ENCODE peak calls at places on chromosomes 5 and 9, in ten cellular contexts. One of them, this sample, is unnamed.

GRCh38 chr5:125461641-125462072 is 715.2 kb upstream of the ZNF608 start:
- DNase-seq in B cell: no peak
- DNase-seq in stimulated activated CD8-positive, alpha-beta memory T cell treated with anti-CD3 and anti-CD28 coated beads, Interleukin-4, amount 100 ng/mL, for 24 hours: no peak
- DNase-seq in NCI-H524: no peak
- DNase-seq in GM12865: no peak
- DNase-seq in SW480: no peak
- DNase-seq in COLO829: no peak
- DNase-seq in T-helper 17 cell: no peak
- DNase-seq in activated naive CD4-positive, alpha-beta T cell treated with anti-CD3 and anti-CD28 coated beads for 36 hours: no peak
- DNase-seq in tibial nerve: no peak
- DNase-seq in this sample: no peak

GRCh38 chr5:15702102-15702501 is 202.1 kb downstream of the FBXL7 start:
- DNase-seq in COLO829: no peak
- DNase-seq in stimulated activated CD8-positive, alpha-beta memory T cell treated with anti-CD3 and anti-CD28 coated beads, Interleukin-4, amount 100 ng/mL, for 24 hours: no peak
- DNase-seq in GM12865: peak
- DNase-seq in NCI-H524: no peak
- DNase-seq in activated naive CD4-positive, alpha-beta T cell treated with anti-CD3 and anti-CD28 coated beads for 36 hours: no peak
- DNase-seq in T-helper 17 cell: no peak
- DNase-seq in tibial nerve: no peak
- DNase-seq in B cell: no peak
- DNase-seq in SW480: no peak
- DNase-seq in this sample: no peak

GRCh38 chr9:88535226-88535931 is 401 bp downstream of the NXNL2 start:
- DNase-seq in stimulated activated CD8-positive, alpha-beta memory T cell treated with anti-CD3 and anti-CD28 coated beads, Interleukin-4, amount 100 ng/mL, for 24 hours: no peak
- DNase-seq in COLO829: no peak
- DNase-seq in B cell: no peak
- DNase-seq in activated naive CD4-positive, alpha-beta T cell treated with anti-CD3 and anti-CD28 coated beads for 36 hours: peak
- DNase-seq in tibial nerve: no peak
- DNase-seq in NCI-H524: no peak
- DNase-seq in GM12865: no peak
- DNase-seq in T-helper 17 cell: no peak
- DNase-seq in SW480: no peak
- DNase-seq in this sample: no peak

GRCh38 chr9:98551511-98552286 is 157.0 kb downstream of the GABBR2 start:
- DNase-seq in GM12865: no peak
- DNase-seq in stimulated activated CD8-positive, alpha-beta memory T cell treated with anti-CD3 and anti-CD28 coated beads, Interleukin-4, amount 100 ng/mL, for 24 hours: no peak
- DNase-seq in COLO829: no peak
- DNase-seq in NCI-H524: no peak
- DNase-seq in activated naive CD4-positive, alpha-beta T cell treated with anti-CD3 and anti-CD28 coated beads for 36 hours: no peak
- DNase-seq in SW480: peak
- DNase-seq in B cell: no peak
- DNase-seq in tibial nerve: no peak
- DNase-seq in T-helper 17 cell: no peak
- DNase-seq in this sample: no peak

GRCh38 chr9:70564464-70565190 is 150.2 kb upstream of the KLF9 start:
- DNase-seq in NCI-H524: no peak
- DNase-seq in T-helper 17 cell: no peak
- DNase-seq in GM12865: no peak
- DNase-seq in activated naive CD4-positive, alpha-beta T cell treated with anti-CD3 and anti-CD28 coated beads for 36 hours: no peak
- DNase-seq in B cell: no peak
- DNase-seq in COLO829: no peak
- DNase-seq in stimulated activated CD8-positive, alpha-beta memory T cell treated with anti-CD3 and anti-CD28 coated beads, Interleukin-4, amount 100 ng/mL, for 24 hours: no peak
- DNase-seq in tibial nerve: no peak
- DNase-seq in SW480: no peak
- DNase-seq in this sample: no peak

GRCh38 chr5:180596668-180597231 is 5.5 kb upstream of the SCGB3A1 start:
- DNase-seq in stimulated activated CD8-positive, alpha-beta memory T cell treated with anti-CD3 and anti-CD28 coated beads, Interleukin-4, amount 100 ng/mL, for 24 hours: no peak
- DNase-seq in GM12865: no peak
- DNase-seq in tibial nerve: no peak
- DNase-seq in B cell: no peak
- DNase-seq in SW480: peak
- DNase-seq in activated naive CD4-positive, alpha-beta T cell treated with anti-CD3 and anti-CD28 coated beads for 36 hours: no peak
- DNase-seq in COLO829: no peak
- DNase-seq in T-helper 17 cell: no peak
- DNase-seq in NCI-H524: no peak
- DNase-seq in this sample: no peak

GRCh38 chr9:123509646-123510045 is 153.6 kb downstream of the CRB2 start:
- DNase-seq in COLO829: no peak
- DNase-seq in B cell: no peak
- DNase-seq in activated naive CD4-positive, alpha-beta T cell treated with anti-CD3 and anti-CD28 coated beads for 36 hours: no peak
- DNase-seq in tibial nerve: no peak
- DNase-seq in NCI-H524: no peak
- DNase-seq in stimulated activated CD8-positive, alpha-beta memory T cell treated with anti-CD3 and anti-CD28 coated beads, Interleukin-4, amount 100 ng/mL, for 24 hours: no peak
- DNase-seq in SW480: no peak
- DNase-seq in T-helper 17 cell: no peak
- DNase-seq in GM12865: no peak
- DNase-seq in this sample: no peak

GRCh38 chr9:14423816-14424261 is 109.9 kb upstream of the NFIB start:
- DNase-seq in B cell: no peak
- DNase-seq in GM12865: no peak
- DNase-seq in stimulated activated CD8-positive, alpha-beta memory T cell treated with anti-CD3 and anti-CD28 coated beads, Interleukin-4, amount 100 ng/mL, for 24 hours: no peak
- DNase-seq in T-helper 17 cell: no peak
- DNase-seq in COLO829: peak
- DNase-seq in activated naive CD4-positive, alpha-beta T cell treated with anti-CD3 and anti-CD28 coated beads for 36 hours: no peak
- DNase-seq in NCI-H524: no peak
- DNase-seq in tibial nerve: no peak
- DNase-seq in SW480: peak
- DNase-seq in this sample: no peak

GRCh38 chr5:143205386-143205785 is 198.1 kb downstream of the NR3C1 start:
- DNase-seq in COLO829: no peak
- DNase-seq in GM12865: peak
- DNase-seq in SW480: no peak
- DNase-seq in T-helper 17 cell: no peak
- DNase-seq in stimulated activated CD8-positive, alpha-beta memory T cell treated with anti-CD3 and anti-CD28 coated beads, Interleukin-4, amount 100 ng/mL, for 24 hours: no peak
- DNase-seq in tibial nerve: no peak
- DNase-seq in B cell: no peak
- DNase-seq in activated naive CD4-positive, alpha-beta T cell treated with anti-CD3 and anti-CD28 coated beads for 36 hours: no peak
- DNase-seq in NCI-H524: no peak
- DNase-seq in this sample: no peak

GRCh38 chr5:122099060-122099790 is 21.2 kb upstream of the LOX start:
- DNase-seq in stimulated activated CD8-positive, alpha-beta memory T cell treated with anti-CD3 and anti-CD28 coated beads, Interleukin-4, amount 100 ng/mL, for 24 hours: no peak
- DNase-seq in tibial nerve: no peak
- DNase-seq in SW480: no peak
- DNase-seq in T-helper 17 cell: no peak
- DNase-seq in COLO829: peak
- DNase-seq in B cell: no peak
- DNase-seq in NCI-H524: no peak
- DNase-seq in GM12865: no peak
- DNase-seq in activated naive CD4-positive, alpha-beta T cell treated with anti-CD3 and anti-CD28 coated beads for 36 hours: no peak
- DNase-seq in this sample: no peak

GRCh38 chr5:36214434-36214833 is 27.3 kb downstream of the NADK2 start:
- DNase-seq in NCI-H524: no peak
- DNase-seq in T-helper 17 cell: no peak
- DNase-seq in stimulated activated CD8-positive, alpha-beta memory T cell treated with anti-CD3 and anti-CD28 coated beads, Interleukin-4, amount 100 ng/mL, for 24 hours: no peak
- DNase-seq in B cell: no peak
- DNase-seq in GM12865: no peak
- DNase-seq in activated naive CD4-positive, alpha-beta T cell treated with anti-CD3 and anti-CD28 coated beads for 36 hours: no peak
- DNase-seq in COLO829: no peak
- DNase-seq in tibial nerve: no peak
- DNase-seq in SW480: no peak
- DNase-seq in this sample: no peak

GRCh38 chr9:84556556-84556955 is 113.0 kb upstream of the NTRK2 start:
- DNase-seq in GM12865: no peak
- DNase-seq in stimulated activated CD8-positive, alpha-beta memory T cell treated with anti-CD3 and anti-CD28 coated beads, Interleukin-4, amount 100 ng/mL, for 24 hours: no peak
- DNase-seq in activated naive CD4-positive, alpha-beta T cell treated with anti-CD3 and anti-CD28 coated beads for 36 hours: no peak
- DNase-seq in NCI-H524: no peak
- DNase-seq in tibial nerve: no peak
- DNase-seq in COLO829: no peak
- DNase-seq in T-helper 17 cell: no peak
- DNase-seq in B cell: no peak
- DNase-seq in SW480: no peak
- DNase-seq in this sample: no peak

GRCh38 chr9:2727966-2728613 is 10.8 kb downstream of the KCNV2 start:
- DNase-seq in B cell: no peak
- DNase-seq in NCI-H524: peak
- DNase-seq in SW480: peak
- DNase-seq in tibial nerve: no peak
- DNase-seq in GM12865: peak
- DNase-seq in T-helper 17 cell: no peak
- DNase-seq in COLO829: no peak
- DNase-seq in stimulated activated CD8-positive, alpha-beta memory T cell treated with anti-CD3 and anti-CD28 coated beads, Interleukin-4, amount 100 ng/mL, for 24 hours: no peak
- DNase-seq in activated naive CD4-positive, alpha-beta T cell treated with anti-CD3 and anti-CD28 coated beads for 36 hours: peak
- DNase-seq in this sample: peak

GRCh38 chr5:134458234-134458633 is 46.6 kb upstream of the CDKN2AIPNL start:
- DNase-seq in NCI-H524: no peak
- DNase-seq in stimulated activated CD8-positive, alpha-beta memory T cell treated with anti-CD3 and anti-CD28 coated beads, Interleukin-4, amount 100 ng/mL, for 24 hours: no peak
- DNase-seq in B cell: no peak
- DNase-seq in GM12865: no peak
- DNase-seq in activated naive CD4-positive, alpha-beta T cell treated with anti-CD3 and anti-CD28 coated beads for 36 hours: no peak
- DNase-seq in tibial nerve: no peak
- DNase-seq in SW480: no peak
- DNase-seq in T-helper 17 cell: no peak
- DNase-seq in COLO829: no peak
- DNase-seq in this sample: no peak

GRCh38 chr5:131534995-131535394 is 100.0 kb downstream of the RAPGEF6 start:
- DNase-seq in activated naive CD4-positive, alpha-beta T cell treated with anti-CD3 and anti-CD28 coated beads for 36 hours: no peak
- DNase-seq in COLO829: no peak
- DNase-seq in SW480: no peak
- DNase-seq in tibial nerve: no peak
- DNase-seq in T-helper 17 cell: no peak
- DNase-seq in GM12865: no peak
- DNase-seq in stimulated activated CD8-positive, alpha-beta memory T cell treated with anti-CD3 and anti-CD28 coated beads, Interleukin-4, amount 100 ng/mL, for 24 hours: no peak
- DNase-seq in NCI-H524: peak
- DNase-seq in B cell: no peak
- DNase-seq in this sample: no peak

GRCh38 chr5:148653840-148654781 is at the start of gene HTR4:
- DNase-seq in NCI-H524: no peak
- DNase-seq in COLO829: no peak
- DNase-seq in tibial nerve: no peak
- DNase-seq in stimulated activated CD8-positive, alpha-beta memory T cell treated with anti-CD3 and anti-CD28 coated beads, Interleukin-4, amount 100 ng/mL, for 24 hours: no peak
- DNase-seq in B cell: no peak
- DNase-seq in GM12865: no peak
- DNase-seq in T-helper 17 cell: no peak
- DNase-seq in activated naive CD4-positive, alpha-beta T cell treated with anti-CD3 and anti-CD28 coated beads for 36 hours: no peak
- DNase-seq in SW480: no peak
- DNase-seq in this sample: no peak

GRCh38 chr5:55600536-55601208 is 65.9 kb upstream of the PLPP1 start:
- DNase-seq in stimulated activated CD8-positive, alpha-beta memory T cell treated with anti-CD3 and anti-CD28 coated beads, Interleukin-4, amount 100 ng/mL, for 24 hours: no peak
- DNase-seq in T-helper 17 cell: no peak
- DNase-seq in tibial nerve: no peak
- DNase-seq in COLO829: no peak
- DNase-seq in SW480: peak
- DNase-seq in NCI-H524: no peak
- DNase-seq in B cell: no peak
- DNase-seq in GM12865: no peak
- DNase-seq in activated naive CD4-positive, alpha-beta T cell treated with anti-CD3 and anti-CD28 coated beads for 36 hours: peak
- DNase-seq in this sample: no peak

GRCh38 chr9:131886839-131887238 is 147.0 kb upstream of the RAPGEF1 start:
- DNase-seq in stimulated activated CD8-positive, alpha-beta memory T cell treated with anti-CD3 and anti-CD28 coated beads, Interleukin-4, amount 100 ng/mL, for 24 hours: no peak
- DNase-seq in COLO829: no peak
- DNase-seq in NCI-H524: no peak
- DNase-seq in SW480: no peak
- DNase-seq in GM12865: no peak
- DNase-seq in activated naive CD4-positive, alpha-beta T cell treated with anti-CD3 and anti-CD28 coated beads for 36 hours: no peak
- DNase-seq in tibial nerve: no peak
- DNase-seq in T-helper 17 cell: no peak
- DNase-seq in B cell: no peak
- DNase-seq in this sample: no peak

GRCh38 chr9:127771570-127772189 is 6.8 kb downstream of the SH2D3C start:
- DNase-seq in SW480: no peak
- DNase-seq in B cell: no peak
- DNase-seq in NCI-H524: no peak
- DNase-seq in COLO829: no peak
- DNase-seq in GM12865: no peak
- DNase-seq in tibial nerve: no peak
- DNase-seq in stimulated activated CD8-positive, alpha-beta memory T cell treated with anti-CD3 and anti-CD28 coated beads, Interleukin-4, amount 100 ng/mL, for 24 hours: no peak
- DNase-seq in T-helper 17 cell: no peak
- DNase-seq in activated naive CD4-positive, alpha-beta T cell treated with anti-CD3 and anti-CD28 coated beads for 36 hours: no peak
- DNase-seq in this sample: no peak

GRCh38 chr5:172414618-172415599 is 39.4 kb downstream of the SH3PXD2B start:
- DNase-seq in GM12865: no peak
- DNase-seq in tibial nerve: peak
- DNase-seq in SW480: no peak
- DNase-seq in T-helper 17 cell: no peak
- DNase-seq in stimulated activated CD8-positive, alpha-beta memory T cell treated with anti-CD3 and anti-CD28 coated beads, Interleukin-4, amount 100 ng/mL, for 24 hours: no peak
- DNase-seq in B cell: no peak
- DNase-seq in activated naive CD4-positive, alpha-beta T cell treated with anti-CD3 and anti-CD28 coated beads for 36 hours: no peak
- DNase-seq in COLO829: no peak
- DNase-seq in NCI-H524: no peak
- DNase-seq in this sample: no peak

GRCh38 chr5:62139741-62140140 is 166.3 kb upstream of the KIF2A start:
- DNase-seq in activated naive CD4-positive, alpha-beta T cell treated with anti-CD3 and anti-CD28 coated beads for 36 hours: no peak
- DNase-seq in SW480: no peak
- DNase-seq in T-helper 17 cell: no peak
- DNase-seq in tibial nerve: no peak
- DNase-seq in GM12865: no peak
- DNase-seq in COLO829: no peak
- DNase-seq in B cell: no peak
- DNase-seq in stimulated activated CD8-positive, alpha-beta memory T cell treated with anti-CD3 and anti-CD28 coated beads, Interleukin-4, amount 100 ng/mL, for 24 hours: no peak
- DNase-seq in NCI-H524: no peak
- DNase-seq in this sample: no peak

GRCh38 chr9:131833906-131834305 is 94.0 kb upstream of the RAPGEF1 start:
- DNase-seq in NCI-H524: no peak
- DNase-seq in B cell: no peak
- DNase-seq in COLO829: no peak
- DNase-seq in GM12865: no peak
- DNase-seq in tibial nerve: no peak
- DNase-seq in stimulated activated CD8-positive, alpha-beta memory T cell treated with anti-CD3 and anti-CD28 coated beads, Interleukin-4, amount 100 ng/mL, for 24 hours: no peak
- DNase-seq in activated naive CD4-positive, alpha-beta T cell treated with anti-CD3 and anti-CD28 coated beads for 36 hours: no peak
- DNase-seq in T-helper 17 cell: no peak
- DNase-seq in SW480: peak
- DNase-seq in this sample: no peak

GRCh38 chr5:96565843-96566242 is 96.3 kb upstream of the CAST start:
- DNase-seq in T-helper 17 cell: no peak
- DNase-seq in tibial nerve: no peak
- DNase-seq in stimulated activated CD8-positive, alpha-beta memory T cell treated with anti-CD3 and anti-CD28 coated beads, Interleukin-4, amount 100 ng/mL, for 24 hours: no peak
- DNase-seq in NCI-H524: peak
- DNase-seq in COLO829: peak
- DNase-seq in activated naive CD4-positive, alpha-beta T cell treated with anti-CD3 and anti-CD28 coated beads for 36 hours: no peak
- DNase-seq in GM12865: peak
- DNase-seq in B cell: no peak
- DNase-seq in SW480: peak
- DNase-seq in this sample: no peak

GRCh38 chr9:112719696-112720095 is 1.8 kb upstream of the INIP start:
- DNase-seq in tibial nerve: no peak
- DNase-seq in COLO829: no peak
- DNase-seq in B cell: no peak
- DNase-seq in activated naive CD4-positive, alpha-beta T cell treated with anti-CD3 and anti-CD28 coated beads for 36 hours: no peak
- DNase-seq in T-helper 17 cell: no peak
- DNase-seq in GM12865: no peak
- DNase-seq in SW480: no peak
- DNase-seq in stimulated activated CD8-positive, alpha-beta memory T cell treated with anti-CD3 and anti-CD28 coated beads, Interleukin-4, amount 100 ng/mL, for 24 hours: no peak
- DNase-seq in NCI-H524: no peak
- DNase-seq in this sample: no peak

GRCh38 chr9:35748239-35748857 is 680 bp downstream of the GBA2 start:
- DNase-seq in NCI-H524: no peak
- DNase-seq in GM12865: no peak
- DNase-seq in B cell: no peak
- DNase-seq in T-helper 17 cell: no peak
- DNase-seq in SW480: no peak
- DNase-seq in COLO829: no peak
- DNase-seq in tibial nerve: no peak
- DNase-seq in activated naive CD4-positive, alpha-beta T cell treated with anti-CD3 and anti-CD28 coated beads for 36 hours: peak
- DNase-seq in stimulated activated CD8-positive, alpha-beta memory T cell treated with anti-CD3 and anti-CD28 coated beads, Interleukin-4, amount 100 ng/mL, for 24 hours: no peak
- DNase-seq in this sample: no peak

GRCh38 chr9:95265960-95266359 is 51.5 kb downstream of the FANCC start:
- DNase-seq in activated naive CD4-positive, alpha-beta T cell treated with anti-CD3 and anti-CD28 coated beads for 36 hours: no peak
- DNase-seq in stimulated activated CD8-positive, alpha-beta memory T cell treated with anti-CD3 and anti-CD28 coated beads, Interleukin-4, amount 100 ng/mL, for 24 hours: no peak
- DNase-seq in COLO829: no peak
- DNase-seq in B cell: no peak
- DNase-seq in GM12865: no peak
- DNase-seq in T-helper 17 cell: no peak
- DNase-seq in SW480: no peak
- DNase-seq in NCI-H524: no peak
- DNase-seq in tibial nerve: no peak
- DNase-seq in this sample: no peak

GRCh38 chr5:143536364-143536763 is 132.9 kb upstream of the NR3C1 start:
- DNase-seq in T-helper 17 cell: no peak
- DNase-seq in activated naive CD4-positive, alpha-beta T cell treated with anti-CD3 and anti-CD28 coated beads for 36 hours: no peak
- DNase-seq in GM12865: no peak
- DNase-seq in COLO829: no peak
- DNase-seq in stimulated activated CD8-positive, alpha-beta memory T cell treated with anti-CD3 and anti-CD28 coated beads, Interleukin-4, amount 100 ng/mL, for 24 hours: no peak
- DNase-seq in SW480: peak
- DNase-seq in B cell: no peak
- DNase-seq in tibial nerve: no peak
- DNase-seq in NCI-H524: no peak
- DNase-seq in this sample: no peak

GRCh38 chr9:136433043-136433715 is 6.5 kb downstream of the INPP5E start:
- DNase-seq in T-helper 17 cell: no peak
- DNase-seq in NCI-H524: no peak
- DNase-seq in COLO829: no peak
- DNase-seq in GM12865: no peak
- DNase-seq in tibial nerve: no peak
- DNase-seq in SW480: no peak
- DNase-seq in stimulated activated CD8-positive, alpha-beta memory T cell treated with anti-CD3 and anti-CD28 coated beads, Interleukin-4, amount 100 ng/mL, for 24 hours: no peak
- DNase-seq in B cell: no peak
- DNase-seq in activated naive CD4-positive, alpha-beta T cell treated with anti-CD3 and anti-CD28 coated beads for 36 hours: no peak
- DNase-seq in this sample: no peak